ENCODE peak calls at places on chromosomes 2 and 18, in seven cellular contexts. U, O, W, Y, Z, L and Q are unnamed samples.

GRCh38 chr18:60895181-60895580 is 438.0 kb upstream of the CDH20 start:
- DNase-seq in Y (no peak), O (no peak), L (no peak), W (peak), Z (no peak), U (peak), Q (no peak)

GRCh38 chr18:52903858-52904257 is 563.9 kb downstream of the DCC start:
- DNase-seq in Z (peak), O (peak), U (no peak), W (no peak), L (no peak), Y (peak), Q (peak)

GRCh38 chr2:218472980-218473379 is 54.1 kb downstream of the VIL1 start:
- DNase-seq in L (no peak), U (no peak), O (no peak), Z (no peak), Y (no peak), W (no peak), Q (no peak)

GRCh38 chr2:111054791-111055627 is 65.7 kb upstream of the BCL2L11 start:
- DNase-seq in L (peak), O (no peak), W (no peak), Y (no peak), Z (no peak), U (no peak), Q (no peak)

GRCh38 chr2:182064024-182064880 is 78.6 kb downstream of the PPP1R1C start:
- DNase-seq in Z (no peak), L (no peak), U (no peak), Y (no peak), W (no peak), O (no peak), Q (no peak)

GRCh38 chr18:382423-382984 is 114.7 kb upstream of the THOC1 start:
- DNase-seq in U (no peak), L (no peak), Z (no peak), W (no peak), Y (no peak), O (no peak), Q (no peak)

GRCh38 chr18:61876899-61877298 is 15.9 kb downstream of the RNF152 start:
- DNase-seq in O (no peak), Z (no peak), L (no peak), Y (no peak), W (no peak), U (no peak), Q (no peak)

GRCh38 chr2:101771226-101771906 is 73.9 kb downstream of the MAP4K4 start:
- DNase-seq in Z (no peak), Y (no peak), O (no peak), L (no peak), U (no peak), W (no peak), Q (peak)

GRCh38 chr18:48947583-48947982 is 3.2 kb downstream of the SMAD7 start:
- DNase-seq in Z (no peak), W (peak), Y (no peak), O (no peak), L (no peak), U (peak), Q (no peak)

GRCh38 chr2:99940963-99941362 is 201.4 kb downstream of the AFF3 start:
- DNase-seq in W (peak), Z (no peak), U (peak), L (no peak), O (no peak), Y (no peak), Q (no peak)

GRCh38 chr2:171403181-171403580 is 30.6 kb downstream of the METTL8 start:
- DNase-seq in Y (no peak), O (no peak), U (peak), W (peak), L (no peak), Z (peak), Q (no peak)

GRCh38 chr2:230738391-230738811 is 25.8 kb downstream of the CAB39 start:
- DNase-seq in Z (no peak), U (peak), O (no peak), W (peak), L (no peak), Y (no peak), Q (peak)

GRCh38 chr2:75703617-75704016 is 7.1 kb downstream of the GCFC2 start:
- DNase-seq in O (no peak), W (no peak), Y (no peak), U (peak), L (no peak), Z (no peak), Q (no peak)